ENCODE peak calls at places on chromosomes 1 and 21, in eight cellular contexts. I, M, O, J, U, N, V and W are unnamed samples.

GRCh38 chr1:188170446-188170845 is 1341.7 kb downstream of the PLA2G4A start:
- DNase-seq in I (no peak), M (no peak), O (no peak), J (no peak), U (no peak), N (no peak), V (no peak), W (no peak)

GRCh38 chr1:247079141-247079874 is 697 bp upstream of the ZNF670 start:
- DNase-seq in I (no peak), M (no peak), O (no peak), J (no peak), U (no peak), N (no peak), V (no peak), W (no peak)

GRCh38 chr1:63621698-63622097 is 28.5 kb downstream of the PGM1 start:
- DNase-seq in I (no peak), M (peak; percentile 36), O (no peak), J (no peak), U (peak; percentile 42), N (no peak), V (no peak), W (no peak)

GRCh38 chr1:40989066-40989465 is 9.6 kb downstream of the CTPS1 start:
- DNase-seq in I (no peak), M (no peak), O (no peak), J (no peak), U (no peak), N (no peak), V (no peak), W (no peak)

GRCh38 chr1:167057297-167057688 is 32.9 kb downstream of the GPA33 start:
- DNase-seq in I (no peak), M (no peak), O (no peak), J (peak; percentile 82), U (no peak), N (peak; percentile 76), V (no peak), W (peak; percentile 1)

GRCh38 chr1:198686069-198686728 is 47.4 kb downstream of the PTPRC start:
- DNase-seq in I (no peak), M (no peak), O (no peak), J (peak; percentile 80), U (no peak), N (peak; percentile 70), V (no peak), W (peak; percentile 81)

GRCh38 chr1:53582211-53583020 is 123.2 kb downstream of the DMRTB1 start:
- DNase-seq in I (no peak), M (no peak), O (peak; percentile 37), J (no peak), U (peak; percentile 6), N (no peak), V (no peak), W (no peak)

GRCh38 chr1:240496941-240497340 is 115.0 kb downstream of the GREM2 start:
- DNase-seq in I (no peak), M (no peak), O (no peak), J (no peak), U (no peak), N (peak; percentile 26), V (no peak), W (no peak)

GRCh38 chr1:25024631-25025350 is 94.7 kb upstream of the RUNX3 start:
- DNase-seq in I (no peak), M (no peak), O (no peak), J (no peak), U (no peak), N (no peak), V (no peak), W (no peak)

GRCh38 chr1:25022361-25023189 is 92.5 kb upstream of the RUNX3 start:
- DNase-seq in I (peak; percentile 97), M (peak; percentile 46), O (peak; percentile 82), J (peak; percentile 92), U (peak; percentile 33), N (peak; percentile 64), V (peak; percentile 97), W (peak; percentile 84)

GRCh38 chr1:25021586-25022215 is 91.6 kb upstream of the RUNX3 start:
- DNase-seq in I (no peak), M (no peak), O (no peak), J (peak; percentile 61), U (no peak), N (no peak), V (no peak), W (no peak)

GRCh38 chr1:25023190-25023578 is 93.1 kb upstream of the RUNX3 start:
- DNase-seq in I (no peak), M (no peak), O (no peak), J (no peak), U (no peak), N (no peak), V (no peak), W (no peak)

GRCh38 chr1:25023826-25024225 is 93.8 kb upstream of the RUNX3 start:
- DNase-seq in I (no peak), M (no peak), O (no peak), J (no peak), U (no peak), N (no peak), V (no peak), W (no peak)
- H3K4me3 ChIP-seq in I (peak overlapping the region; percentile 56), M (no peak overlapping the region), O (no peak overlapping the region), J (no peak overlapping the region), U (no peak overlapping the region), N (no peak overlapping the region), V (no peak overlapping the region), W (no peak overlapping the region)

GRCh38 chr1:160207751-160208150 is 2.6 kb downstream of the PEA15 start:
- DNase-seq in I (no peak), M (no peak), O (no peak), J (no peak), U (no peak), N (no peak), V (no peak), W (no peak)

GRCh38 chr1:160205242-160205973 is at the start of gene PEA15:
- DNase-seq in I (no peak), M (peak; percentile 85), O (peak; percentile 95), J (peak; percentile 92), U (peak; percentile 80), N (peak; percentile 68), V (peak; percentile 54), W (peak; percentile 91)

GRCh38 chr1:160207118-160207650 is 2.0 kb downstream of the PEA15 start:
- DNase-seq in I (no peak), M (no peak), O (no peak), J (no peak), U (no peak), N (no peak), V (no peak), W (no peak)

GRCh38 chr1:160205974-160206369 is 788 bp downstream of the PEA15 start:
- DNase-seq in I (no peak), M (peak; percentile 33), O (peak; percentile 86), J (peak; percentile 78), U (peak; percentile 46), N (peak; percentile 70), V (peak; percentile 29), W (peak; percentile 69)

DNA sequence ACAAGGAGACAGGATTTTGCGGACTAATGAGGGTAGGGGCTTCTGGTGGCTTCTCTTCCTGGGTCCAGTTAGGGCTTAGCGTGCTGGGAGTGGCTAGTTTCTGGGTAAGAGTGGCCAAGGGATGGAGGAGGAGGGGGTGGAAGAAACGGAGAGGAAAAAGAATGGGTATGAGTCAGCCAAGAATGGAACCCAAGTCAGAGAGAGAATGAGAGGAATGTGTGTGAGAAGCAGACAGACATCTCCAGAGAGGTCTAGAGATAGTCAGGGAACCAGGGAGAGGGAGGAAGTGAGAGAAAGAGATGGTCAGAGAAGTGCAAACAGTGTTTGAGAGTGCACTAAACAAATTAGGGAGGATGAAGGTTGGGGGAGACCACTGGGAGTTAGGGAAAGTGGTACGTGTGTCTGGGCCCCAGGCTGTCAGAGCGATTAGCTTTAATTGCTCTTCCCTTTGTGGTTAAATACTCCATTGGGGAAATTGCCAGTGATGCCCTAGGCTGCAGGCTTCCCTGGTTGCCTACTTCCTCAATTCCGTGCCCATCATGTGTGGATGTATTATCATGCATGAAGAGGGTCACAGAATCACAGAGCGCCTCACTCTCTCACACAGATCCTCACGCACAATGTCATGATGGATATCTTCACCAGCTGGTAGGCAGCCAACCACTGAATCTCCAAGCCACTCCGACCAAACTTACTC is 1.4 kb downstream of the PEA15 start:
- DNase-seq in I (no peak), M (no peak), O (no peak), J (peak; percentile 65), U (no peak), N (peak; percentile 68), V (no peak), W (peak; percentile 87)
- H3K4me1 ChIP-seq in I (peaks cover 26% of the 10 kb centered on the region), M (peaks cover 74% of the 10 kb centered on the region), O (peaks cover 7% of the 10 kb centered on the region), J (peaks cover 69% of the 10 kb centered on the region), U (no peaks in the 10 kb centered on the region), N (peaks cover 23% of the 10 kb centered on the region), V (peaks cover 12% of the 10 kb centered on the region), W (peaks cover 53% of the 10 kb centered on the region)

GRCh38 chr1:204448991-204449390 is 37.4 kb upstream of the PPP1R15B start:
- DNase-seq in I (no peak), M (no peak), O (peak; percentile 65), J (no peak), U (no peak), N (no peak), V (no peak), W (no peak)

GRCh38 chr1:204448321-204448964 is 36.8 kb upstream of the PPP1R15B start:
- DNase-seq in I (no peak), M (no peak), O (peak; percentile 26), J (peak; percentile 52), U (no peak), N (peak; percentile 98), V (no peak), W (no peak)

GRCh38 chr1:204450461-204451257 is 39.0 kb upstream of the PPP1R15B start:
- DNase-seq in I (no peak), M (peak; percentile 61), O (peak; percentile 72), J (no peak), U (no peak), N (peak; percentile 80), V (no peak), W (no peak)

GRCh38 chr1:204451352-204452124 is 39.9 kb upstream of the PPP1R15B start:
- DNase-seq in I (no peak), M (no peak), O (peak; percentile 39), J (no peak), U (no peak), N (no peak), V (no peak), W (no peak)

GRCh38 chr1:204449631-204450280 is 38.1 kb upstream of the PPP1R15B start:
- DNase-seq in I (no peak), M (no peak), O (peak; percentile 50), J (no peak), U (no peak), N (no peak), V (no peak), W (no peak)
- H3K36me3 ChIP-seq in I (peaks cover 4% of the 10 kb centered on the region), M (peaks cover 64% of the 10 kb centered on the region), O (no peaks in the 10 kb centered on the region), J (no peaks in the 10 kb centered on the region), U (no peaks in the 10 kb centered on the region), N (peaks cover 47% of the 10 kb centered on the region), V (peaks cover 21% of the 10 kb centered on the region), W (peaks cover 56% of the 10 kb centered on the region)

GRCh38 chr21:18782721-18783120 is 379.1 kb upstream of the TMPRSS15 start:
- DNase-seq in I (no peak), M (no peak), O (no peak), J (no peak), U (no peak), N (no peak), V (no peak), W (no peak)
- H3K4me3 ChIP-seq in I (no peak overlapping the region), M (no peak overlapping the region), O (no peak overlapping the region), J (no peak overlapping the region), U (no peak overlapping the region), N (no peak overlapping the region), V (no peak overlapping the region), W (no peak overlapping the region)

DNA sequence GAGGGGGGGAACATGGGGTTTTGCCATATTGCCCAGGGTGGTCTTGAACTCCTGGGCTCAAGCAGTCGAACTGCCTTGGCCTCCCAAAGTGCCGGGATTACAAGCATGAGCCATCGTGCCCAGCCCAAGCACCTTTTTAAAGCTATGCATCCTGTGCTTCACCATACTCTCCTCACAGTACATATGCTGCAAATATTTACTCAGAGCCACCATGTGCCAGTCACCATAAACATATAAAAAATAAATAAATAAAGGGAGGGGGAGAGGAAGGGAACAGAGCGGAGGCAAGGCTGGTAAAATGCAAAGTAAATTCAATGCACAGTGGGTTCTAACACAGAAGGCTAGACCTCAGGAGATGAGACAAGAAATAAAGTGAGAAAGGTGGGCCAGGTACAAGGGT is 64.7 kb downstream of the CAPZB start:
- DNase-seq in I (no peak), M (no peak), O (no peak), J (no peak), U (no peak), N (no peak), V (no peak), W (no peak)
- H3K4me1 ChIP-seq in I (no peaks in the 10 kb centered on the region), M (peaks cover 100% of the 10 kb centered on the region), O (peaks cover 3% of the 10 kb centered on the region), J (peaks cover 8% of the 10 kb centered on the region), U (peaks cover 18% of the 10 kb centered on the region), N (peaks cover 4% of the 10 kb centered on the region), V (peaks cover 10% of the 10 kb centered on the region), W (peaks cover 46% of the 10 kb centered on the region)